ENCODE peak calls at places on chromosomes 3 and 15, in five cellular contexts. One of them, this sample, is unnamed.
A peak's percentile ranks its signal among the peaks of the same experiment; 100 is the strongest.

GRCh38 chr15:49410660-49411059 is 12.4 kb upstream of the FGF7 start:
- DNase-seq in stimulated activated CD4-positive, alpha-beta T cell treated with anti-CD3 and anti-CD28 coated beads, Interleukin-1b, Interleukin-23, amount 100 ng/mL, for 4 hours: no peak
- DNase-seq in kidney tubule cell: no peak
- DNase-seq in NCI-H1092: no peak
- DNase-seq in RCC 7860: no peak
- DNase-seq in this sample: no peak

GRCh38 chr3:12143949-12144504 is 14.7 kb downstream of the TIMP4 start:
- DNase-seq in stimulated activated CD4-positive, alpha-beta T cell treated with anti-CD3 and anti-CD28 coated beads, Interleukin-1b, Interleukin-23, amount 100 ng/mL, for 4 hours: no peak
- DNase-seq in kidney tubule cell: no peak
- DNase-seq in NCI-H1092: no peak
- DNase-seq in RCC 7860: no peak
- DNase-seq in this sample: no peak

GRCh38 chr3:11385329-11385728 is 113.1 kb downstream of the ATG7 start:
- DNase-seq in stimulated activated CD4-positive, alpha-beta T cell treated with anti-CD3 and anti-CD28 coated beads, Interleukin-1b, Interleukin-23, amount 100 ng/mL, for 4 hours: no peak
- DNase-seq in kidney tubule cell: peak; percentile 29
- DNase-seq in NCI-H1092: no peak
- DNase-seq in RCC 7860: peak; percentile 29
- DNase-seq in this sample: no peak

GRCh38 chr3:143190101-143190500 is 70.5 kb downstream of the CHST2 start:
- DNase-seq in stimulated activated CD4-positive, alpha-beta T cell treated with anti-CD3 and anti-CD28 coated beads, Interleukin-1b, Interleukin-23, amount 100 ng/mL, for 4 hours: no peak
- DNase-seq in kidney tubule cell: no peak
- DNase-seq in NCI-H1092: no peak
- DNase-seq in RCC 7860: no peak
- DNase-seq in this sample: no peak

GRCh38 chr3:10549617-10550228 is 44.3 kb upstream of the ATP2B2 start:
- DNase-seq in stimulated activated CD4-positive, alpha-beta T cell treated with anti-CD3 and anti-CD28 coated beads, Interleukin-1b, Interleukin-23, amount 100 ng/mL, for 4 hours: no peak
- DNase-seq in kidney tubule cell: no peak
- DNase-seq in NCI-H1092: no peak
- DNase-seq in RCC 7860: no peak
- DNase-seq in this sample: no peak

GRCh38 chr3:149701206-149701976 is 43.6 kb upstream of the WWTR1 start:
- DNase-seq in stimulated activated CD4-positive, alpha-beta T cell treated with anti-CD3 and anti-CD28 coated beads, Interleukin-1b, Interleukin-23, amount 100 ng/mL, for 4 hours: peak; percentile 1
- DNase-seq in kidney tubule cell: no peak
- DNase-seq in NCI-H1092: no peak
- DNase-seq in RCC 7860: no peak
- DNase-seq in this sample: no peak

GRCh38 chr15:98708191-98708590 is 59.9 kb downstream of the IGF1R start:
- DNase-seq in stimulated activated CD4-positive, alpha-beta T cell treated with anti-CD3 and anti-CD28 coated beads, Interleukin-1b, Interleukin-23, amount 100 ng/mL, for 4 hours: no peak
- DNase-seq in kidney tubule cell: no peak
- DNase-seq in NCI-H1092: no peak
- DNase-seq in RCC 7860: no peak
- DNase-seq in this sample: no peak

GRCh38 chr15:43441316-43441715 is 51.6 kb downstream of the TP53BP1 start:
- DNase-seq in stimulated activated CD4-positive, alpha-beta T cell treated with anti-CD3 and anti-CD28 coated beads, Interleukin-1b, Interleukin-23, amount 100 ng/mL, for 4 hours: no peak
- DNase-seq in kidney tubule cell: peak; percentile 41
- DNase-seq in NCI-H1092: no peak
- DNase-seq in RCC 7860: peak; percentile 57
- DNase-seq in this sample: peak; percentile 1

GRCh38 chr3:187955076-187955952 is 198.6 kb upstream of the LPP start:
- DNase-seq in stimulated activated CD4-positive, alpha-beta T cell treated with anti-CD3 and anti-CD28 coated beads, Interleukin-1b, Interleukin-23, amount 100 ng/mL, for 4 hours: no peak
- DNase-seq in kidney tubule cell: peak; percentile 88
- DNase-seq in NCI-H1092: no peak
- DNase-seq in RCC 7860: peak; percentile 13
- DNase-seq in this sample: no peak

GRCh38 chr3:158961911-158962310 is 160.1 kb downstream of the MFSD1 start:
- DNase-seq in stimulated activated CD4-positive, alpha-beta T cell treated with anti-CD3 and anti-CD28 coated beads, Interleukin-1b, Interleukin-23, amount 100 ng/mL, for 4 hours: no peak
- DNase-seq in kidney tubule cell: no peak
- DNase-seq in NCI-H1092: no peak
- DNase-seq in RCC 7860: no peak
- DNase-seq in this sample: peak; percentile 16

GRCh38 chr3:15403965-15404364 is 23.4 kb downstream of the METTL6 start:
- DNase-seq in stimulated activated CD4-positive, alpha-beta T cell treated with anti-CD3 and anti-CD28 coated beads, Interleukin-1b, Interleukin-23, amount 100 ng/mL, for 4 hours: no peak
- DNase-seq in kidney tubule cell: no peak
- DNase-seq in NCI-H1092: no peak
- DNase-seq in RCC 7860: no peak
- DNase-seq in this sample: no peak

GRCh38 chr15:68025860-68026424 is 28.2 kb upstream of the PIAS1 start:
- DNase-seq in stimulated activated CD4-positive, alpha-beta T cell treated with anti-CD3 and anti-CD28 coated beads, Interleukin-1b, Interleukin-23, amount 100 ng/mL, for 4 hours: no peak
- DNase-seq in kidney tubule cell: no peak
- DNase-seq in NCI-H1092: no peak
- DNase-seq in RCC 7860: no peak
- DNase-seq in this sample: no peak

GRCh38 chr15:35289029-35289617 is 204.0 kb upstream of the NANOGP8 start:
- DNase-seq in stimulated activated CD4-positive, alpha-beta T cell treated with anti-CD3 and anti-CD28 coated beads, Interleukin-1b, Interleukin-23, amount 100 ng/mL, for 4 hours: no peak
- DNase-seq in kidney tubule cell: peak; percentile 69
- DNase-seq in NCI-H1092: no peak
- DNase-seq in RCC 7860: peak; percentile 28
- DNase-seq in this sample: peak; percentile 9

GRCh38 chr3:15361494-15362214 is 29.3 kb upstream of the SH3BP5 start:
- DNase-seq in stimulated activated CD4-positive, alpha-beta T cell treated with anti-CD3 and anti-CD28 coated beads, Interleukin-1b, Interleukin-23, amount 100 ng/mL, for 4 hours: peak; percentile 32
- DNase-seq in kidney tubule cell: peak; percentile 75
- DNase-seq in NCI-H1092: no peak
- DNase-seq in RCC 7860: peak; percentile 27
- DNase-seq in this sample: no peak

GRCh38 chr3:129608087-129608935 is 1.8 kb upstream of the PLXND1 start:
- DNase-seq in stimulated activated CD4-positive, alpha-beta T cell treated with anti-CD3 and anti-CD28 coated beads, Interleukin-1b, Interleukin-23, amount 100 ng/mL, for 4 hours: no peak
- DNase-seq in kidney tubule cell: peak; percentile 35
- DNase-seq in NCI-H1092: peak; percentile 50
- DNase-seq in RCC 7860: peak; percentile 43
- DNase-seq in this sample: peak; percentile 35

GRCh38 chr3:145015243-145015642 is 1043.6 kb downstream of the DIPK2A start:
- DNase-seq in stimulated activated CD4-positive, alpha-beta T cell treated with anti-CD3 and anti-CD28 coated beads, Interleukin-1b, Interleukin-23, amount 100 ng/mL, for 4 hours: no peak
- DNase-seq in kidney tubule cell: no peak
- DNase-seq in NCI-H1092: no peak
- DNase-seq in RCC 7860: no peak
- DNase-seq in this sample: no peak

GRCh38 chr15:71505962-71506361 is 304.4 kb upstream of the NR2E3 start:
- DNase-seq in stimulated activated CD4-positive, alpha-beta T cell treated with anti-CD3 and anti-CD28 coated beads, Interleukin-1b, Interleukin-23, amount 100 ng/mL, for 4 hours: no peak
- DNase-seq in kidney tubule cell: no peak
- DNase-seq in NCI-H1092: no peak
- DNase-seq in RCC 7860: no peak
- DNase-seq in this sample: no peak

GRCh38 chr15:42808921-42809320 is 72.0 kb upstream of the CDAN1 start:
- DNase-seq in stimulated activated CD4-positive, alpha-beta T cell treated with anti-CD3 and anti-CD28 coated beads, Interleukin-1b, Interleukin-23, amount 100 ng/mL, for 4 hours: no peak
- DNase-seq in kidney tubule cell: no peak
- DNase-seq in NCI-H1092: no peak
- DNase-seq in RCC 7860: no peak
- DNase-seq in this sample: no peak

GRCh38 chr3:196793224-196793623 is 53.6 kb downstream of the PAK2 start:
- DNase-seq in stimulated activated CD4-positive, alpha-beta T cell treated with anti-CD3 and anti-CD28 coated beads, Interleukin-1b, Interleukin-23, amount 100 ng/mL, for 4 hours: no peak
- DNase-seq in kidney tubule cell: peak; percentile 92
- DNase-seq in NCI-H1092: no peak
- DNase-seq in RCC 7860: peak; percentile 95
- DNase-seq in this sample: no peak

GRCh38 chr3:51967384-51968174 is at the start of gene PCBP4:
- DNase-seq in stimulated activated CD4-positive, alpha-beta T cell treated with anti-CD3 and anti-CD28 coated beads, Interleukin-1b, Interleukin-23, amount 100 ng/mL, for 4 hours: no peak
- DNase-seq in kidney tubule cell: peak; percentile 68
- DNase-seq in NCI-H1092: peak; percentile 9
- DNase-seq in RCC 7860: peak; percentile 46
- DNase-seq in this sample: peak; percentile 28

GRCh38 chr15:66955871-66956585 is 109.4 kb upstream of the SMAD3 start:
- DNase-seq in stimulated activated CD4-positive, alpha-beta T cell treated with anti-CD3 and anti-CD28 coated beads, Interleukin-1b, Interleukin-23, amount 100 ng/mL, for 4 hours: no peak
- DNase-seq in kidney tubule cell: peak; percentile 93
- DNase-seq in NCI-H1092: no peak
- DNase-seq in RCC 7860: peak; percentile 80
- DNase-seq in this sample: no peak

GRCh38 chr3:115423170-115423569 is 200.1 kb upstream of the GAP43 start:
- DNase-seq in stimulated activated CD4-positive, alpha-beta T cell treated with anti-CD3 and anti-CD28 coated beads, Interleukin-1b, Interleukin-23, amount 100 ng/mL, for 4 hours: no peak
- DNase-seq in kidney tubule cell: no peak
- DNase-seq in NCI-H1092: no peak
- DNase-seq in RCC 7860: no peak
- DNase-seq in this sample: no peak